ENCODE peak calls at places on chromosomes 11 and 22, in six cellular contexts. P is K562, Y is upper lobe of left lung, B is H1, W is ovary, U is stomach. V is an unnamed sample.
A peak's percentile ranks its signal among the peaks of the same experiment; 100 is the strongest.

GRCh38 chr11:78696177-78696576 is 121.5 kb upstream of the NARS2 start:
- DNase-seq in P (no peak), Y (no peak), B (no peak), W (no peak), U (no peak), V (no peak)

GRCh38 chr11:108733479-108734116 is 68.7 kb downstream of the DDX10 start:
- DNase-seq in P (no peak), Y (no peak), B (no peak), W (no peak), U (no peak), V (no peak)

GRCh38 chr11:131579932-131580387 is 209.5 kb downstream of the NTM start:
- DNase-seq in P (peak; percentile 32), Y (no peak), B (peak; percentile 75), W (no peak), U (no peak), V (no peak)

GRCh38 chr11:122101625-122102291 is 14.3 kb downstream of the BLID start:
- DNase-seq in P (no peak), Y (peak; percentile 43), B (peak; percentile 63), W (peak; percentile 77), U (no peak), V (peak; percentile 78)

GRCh38 chr11:6351782-6352181 is 31.5 kb upstream of the CAVIN3 start:
- DNase-seq in P (no peak), Y (no peak), B (no peak), W (no peak), U (no peak), V (no peak)

GRCh38 chr11:44305643-44306468 is 4.1 kb downstream of the ALX4 start:
- DNase-seq in P (no peak), Y (no peak), B (peak; percentile 77), W (no peak), U (peak; percentile 52), V (no peak)

GRCh38 chr11:723120-723883 is 17.3 kb downstream of the EPS8L2 start:
- DNase-seq in P (no peak), Y (no peak), B (no peak), W (peak; percentile 38), U (no peak), V (no peak)

GRCh38 chr11:66408488-66409214 is 12.2 kb upstream of the NPAS4 start:
- DNase-seq in P (peak; percentile 91), Y (peak; percentile 89), B (peak; percentile 100), W (peak; percentile 93), U (peak; percentile 91), V (peak; percentile 85)

GRCh38 chr22:27919943-27920755 is 1.1 kb upstream of the PITPNB start:
- DNase-seq in P (no peak), Y (peak; percentile 31), B (no peak), W (no peak), U (no peak), V (no peak)

GRCh38 chr22:49959782-49960158 is 802 bp upstream of the PIM3 start:
- DNase-seq in P (no peak), Y (peak; percentile 68), B (no peak), W (peak; percentile 74), U (peak; percentile 66), V (no peak)

GRCh38 chr11:30322826-30323710 is at the start of gene ARL14EP:
- DNase-seq in P (peak; percentile 79), Y (peak; percentile 94), B (peak; percentile 88), W (peak; percentile 90), U (peak; percentile 93), V (peak; percentile 81)

GRCh38 chr11:119739975-119740374 is 11.0 kb upstream of the NECTIN1 start:
- DNase-seq in P (no peak), Y (no peak), B (no peak), W (no peak), U (peak; percentile 65), V (no peak)
- H3K4me1 ChIP-seq in P (no peaks in the 10 kb centered on the region), Y (peaks cover 14% of the 10 kb centered on the region), B (peaks cover 4% of the 10 kb centered on the region), W (peaks cover 2% of the 10 kb centered on the region), U (peaks cover 38% of the 10 kb centered on the region), V (peaks cover 27% of the 10 kb centered on the region)

DNA sequence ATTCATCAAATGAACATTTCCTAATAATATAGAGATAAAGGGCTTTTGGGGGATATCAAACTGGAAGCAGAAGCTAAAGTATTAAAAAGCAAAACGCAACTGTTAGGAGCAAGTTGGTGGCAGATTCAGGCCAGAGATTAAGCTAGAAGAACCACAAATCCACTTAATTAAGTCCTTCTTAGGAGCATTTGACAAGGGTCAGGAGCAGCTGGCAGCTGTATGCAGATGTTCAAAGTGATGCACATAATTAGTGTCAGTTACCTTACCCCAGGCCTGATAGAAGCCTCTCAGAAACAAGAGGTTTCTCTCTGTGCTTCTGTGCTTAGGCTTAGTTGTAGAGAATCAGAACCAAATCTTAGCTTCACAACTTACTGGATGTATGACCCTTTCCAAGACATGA is 546.5 kb upstream of the ANO5 start:
- DNase-seq in P (no peak), Y (no peak), B (no peak), W (no peak), U (no peak), V (no peak)
- TF ChIP-seq EP300 in P (no peak), Y (no peak), B (no peak), W (no peak), U (no peak), V (no peak)

DNA sequence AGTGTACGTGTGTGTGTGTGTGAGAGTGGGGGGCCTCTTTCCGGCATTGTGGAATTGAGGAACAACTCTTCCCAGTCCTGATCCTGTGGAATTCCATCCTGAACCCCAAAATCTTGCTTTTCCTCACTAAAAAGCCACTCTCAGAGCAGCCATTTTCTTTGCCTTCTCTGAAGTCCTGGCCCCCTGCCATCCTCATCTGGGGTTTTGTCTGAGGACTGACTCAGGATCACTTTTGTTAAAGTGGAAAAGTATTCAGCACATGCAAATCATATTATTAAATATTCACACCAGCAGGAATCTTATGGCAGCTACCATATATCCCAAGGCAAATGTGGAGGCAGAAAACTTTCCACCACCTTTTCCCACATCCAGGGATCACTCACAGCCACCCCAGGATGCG is 3.7 kb downstream of the SCN4B start:
- DNase-seq in P (no peak), Y (no peak), B (no peak), W (no peak), U (no peak), V (no peak)
- H3K4me1 ChIP-seq in P (no peaks in the 10 kb centered on the region), Y (peaks cover 27% of the 10 kb centered on the region), B (peaks cover 3% of the 10 kb centered on the region), W (peaks cover 6% of the 10 kb centered on the region), U (peaks cover 41% of the 10 kb centered on the region), V (peaks cover 19% of the 10 kb centered on the region)

DNA sequence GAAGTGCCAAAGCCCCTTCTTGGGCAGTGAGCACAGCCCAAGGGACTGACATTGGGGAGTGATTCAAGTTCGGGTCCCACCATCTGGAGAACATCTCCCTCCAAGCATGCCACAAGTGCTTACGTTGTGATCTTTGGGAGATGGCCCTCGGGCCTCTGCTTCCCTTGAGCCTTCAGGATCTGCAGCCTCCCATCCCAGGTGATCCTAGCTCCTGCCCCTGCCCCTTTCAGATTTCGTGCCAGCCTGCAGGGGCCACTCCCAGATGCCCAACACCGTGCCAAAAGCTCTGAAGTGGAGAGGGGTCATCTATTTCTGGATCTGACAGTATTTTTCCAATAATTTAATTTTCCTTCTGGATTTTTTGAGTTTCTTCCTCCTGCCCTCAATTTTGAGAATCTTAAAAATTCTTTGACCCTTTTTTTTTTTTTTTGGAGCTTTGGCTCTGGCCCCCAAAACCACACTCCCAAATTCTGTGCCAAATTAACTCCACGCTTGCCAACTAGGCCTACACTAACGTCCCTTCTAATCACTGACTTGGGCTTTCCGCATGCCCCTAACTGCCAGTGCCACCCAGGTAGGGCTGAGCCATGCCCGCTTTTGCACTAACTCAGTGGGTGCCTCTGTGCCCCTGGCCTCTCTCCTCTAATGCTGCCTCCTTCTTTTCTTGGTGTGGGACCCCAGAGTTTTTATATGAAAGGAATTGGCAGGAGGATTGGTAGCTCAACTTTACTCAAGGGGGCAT is 25.3 kb downstream of the PHLDB1 start:
- DNase-seq in P (no peak), Y (no peak), B (no peak), W (no peak), U (no peak), V (no peak)
- TF ChIP-seq EP300 in P (no peak), Y (no peak), B (no peak), W (no peak), U (no peak), V (no peak)

GRCh38 chr22:37747090-37747714 is 50.4 kb downstream of the TRIOBP start:
- DNase-seq in P (peak; percentile 27), Y (peak; percentile 56), B (no peak), W (peak; percentile 58), U (no peak), V (no peak)
- H3K4me1 ChIP-seq in P (peaks cover 18% of the 10 kb centered on the region), Y (peaks cover 62% of the 10 kb centered on the region), B (no peaks in the 10 kb centered on the region), W (peaks cover 40% of the 10 kb centered on the region), U (peaks cover 86% of the 10 kb centered on the region), V (peaks cover 55% of the 10 kb centered on the region)

DNA sequence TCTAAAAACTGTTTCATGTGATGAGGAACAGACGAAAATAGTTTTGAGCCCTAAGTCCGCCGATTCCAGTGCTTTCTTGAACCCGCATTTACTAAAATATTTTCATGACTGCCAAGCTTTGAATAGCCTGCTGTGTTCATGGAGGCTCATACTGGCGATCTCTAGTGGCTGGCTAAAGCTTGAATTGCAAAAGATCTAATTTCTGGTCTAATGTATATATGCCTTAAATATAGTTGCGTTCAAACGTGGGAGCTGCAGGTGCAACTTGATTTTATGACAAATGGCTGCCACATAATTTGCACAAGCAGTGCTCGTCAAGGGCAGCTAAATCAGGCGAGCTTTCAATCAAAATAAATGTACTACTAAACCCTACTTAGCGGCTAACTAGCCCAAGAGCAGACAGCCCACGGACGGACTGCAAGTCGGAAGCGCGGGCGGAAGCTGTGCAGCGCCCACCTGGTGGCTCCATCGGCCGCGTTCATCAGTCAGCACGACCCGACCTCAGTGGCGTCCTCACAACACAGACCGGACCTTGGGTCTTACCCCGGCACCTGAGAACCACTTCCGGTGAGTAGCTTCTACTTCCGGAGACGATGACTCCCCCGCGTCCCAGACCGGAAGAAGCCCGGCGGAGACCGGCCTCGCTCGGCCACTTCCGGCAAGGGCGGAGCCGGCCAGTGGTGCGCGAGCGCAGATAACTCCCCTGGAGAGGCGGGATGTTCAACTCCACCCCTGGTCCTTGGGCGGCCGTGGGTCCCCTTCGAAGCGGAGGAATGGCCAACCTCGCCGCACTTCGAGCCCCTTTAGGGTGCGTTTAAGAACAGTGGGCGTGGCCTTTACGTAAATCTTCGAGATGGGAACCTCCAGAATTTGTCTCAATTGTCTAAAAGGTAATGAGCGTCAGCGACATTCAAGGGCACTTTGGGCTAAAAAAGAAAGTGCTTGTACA is 6.1 kb downstream of the RPL27A start:
- DNase-seq in P (peak; percentile 91), Y (peak; percentile 94), B (peak; percentile 92), W (peak; percentile 95), U (peak; percentile 95), V (peak; percentile 88)
- TF ChIP-seq EP300 in P (peak; percentile 36), Y (peak; percentile 53), B (no peak), W (no peak), U (no peak), V (peak; percentile 93)

DNA sequence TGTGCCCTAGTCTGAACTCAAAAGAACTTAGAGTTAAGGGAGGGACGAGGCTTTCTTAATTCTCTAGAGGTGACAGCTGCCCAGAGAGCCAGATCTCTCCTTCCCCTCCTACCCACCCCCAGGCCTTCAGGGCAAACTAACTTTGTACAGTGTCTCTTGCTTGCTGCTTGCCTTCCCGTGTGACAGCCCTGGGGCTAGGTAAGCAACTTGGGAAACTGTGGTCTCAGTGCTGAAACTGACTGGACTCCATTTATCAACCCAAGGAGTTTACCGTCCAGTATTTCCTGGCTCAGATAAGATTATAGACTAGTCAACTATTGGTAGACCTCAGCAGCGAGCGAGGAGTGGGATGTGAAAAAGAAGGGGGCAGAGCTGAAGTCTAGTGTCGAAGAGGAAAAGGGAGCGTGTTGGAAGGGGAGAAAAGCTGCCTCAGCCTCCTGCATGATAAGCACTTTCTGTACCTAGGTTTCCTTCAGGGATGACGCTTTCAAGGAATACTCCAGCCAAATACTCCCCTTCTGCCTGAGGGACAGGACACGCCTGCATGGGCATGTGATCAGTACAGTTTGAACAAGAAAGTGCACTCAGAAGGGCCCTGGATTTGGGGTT is 43.3 kb upstream of the WEE1 start:
- DNase-seq in P (no peak), Y (peak; percentile 22), B (peak; percentile 42), W (no peak), U (no peak), V (no peak)
- H3K4me1 ChIP-seq in P (peaks cover 26% of the 10 kb centered on the region), Y (peaks cover 20% of the 10 kb centered on the region), B (peaks cover 13% of the 10 kb centered on the region), W (peaks cover 2% of the 10 kb centered on the region), U (peaks cover 81% of the 10 kb centered on the region), V (no peaks in the 10 kb centered on the region)

V was measured in tibial nerve.